ENCODE peak calls at places on chromosome 19, in ten cellular contexts. A, O, N, X, L, Y, D, I, F and R are unnamed samples.
A peak's percentile ranks its signal among the peaks of the same experiment; 100 is the strongest.

GRCh38 chr19:31135841-31136240 is 213.4 kb downstream of the TSHZ3 start:
- DNase-seq in A (no peak), O (no peak), N (no peak), X (no peak), L (no peak), Y (no peak), D (no peak), I (no peak), F (no peak), R (no peak)

GRCh38 chr19:52660981-52661380 is 22.8 kb upstream of the ZNF83 start:
- DNase-seq in A (no peak), O (no peak), N (no peak), X (no peak), L (no peak), Y (no peak), D (no peak), I (peak; percentile 35), F (no peak), R (no peak)

GRCh38 chr19:51296331-51297093 is 14.9 kb upstream of the IGLON5 start:
- DNase-seq in A (no peak), O (no peak), N (no peak), X (no peak), L (no peak), Y (no peak), D (no peak), I (no peak), F (no peak), R (no peak)

GRCh38 chr19:32091196-32091595 is 254.2 kb upstream of the ZNF507 start:
- DNase-seq in A (no peak), O (no peak), N (no peak), X (no peak), L (no peak), Y (no peak), D (no peak), I (peak; percentile 33), F (no peak), R (no peak)

GRCh38 chr19:33396701-33397535 is 23.4 kb downstream of the CEBPG start:
- DNase-seq in A (no peak), O (no peak), N (no peak), X (no peak), L (no peak), Y (no peak), D (no peak), I (peak; percentile 58), F (no peak), R (no peak)

GRCh38 chr19:39356647-39357046 is 14.4 kb downstream of the SAMD4B start:
- DNase-seq in A (no peak), O (no peak), N (no peak), X (no peak), L (no peak), Y (no peak), D (no peak), I (no peak), F (no peak), R (no peak)

GRCh38 chr19:50694815-50695145 is 24.8 kb downstream of the SHANK1 start:
- DNase-seq in A (no peak), O (no peak), N (no peak), X (no peak), L (no peak), Y (no peak), D (no peak), I (no peak), F (no peak), R (no peak)

GRCh38 chr19:46410205-46411087 is 2.9 kb downstream of the CCDC8 start:
- DNase-seq in A (no peak), O (no peak), N (no peak), X (no peak), L (no peak), Y (no peak), D (no peak), I (no peak), F (no peak), R (no peak)

GRCh38 chr19:10981496-10981895 is 20.7 kb downstream of the SMARCA4 start:
- DNase-seq in A (no peak), O (no peak), N (no peak), X (peak; percentile 41), L (no peak), Y (no peak), D (no peak), I (peak; percentile 49), F (no peak), R (no peak)

GRCh38 chr19:8585894-8586750 is 8.9 kb upstream of the MYO1F start:
- DNase-seq in A (peak; percentile 78), O (peak; percentile 49), N (peak; percentile 73), X (no peak), L (no peak), Y (no peak), D (peak; percentile 44), I (peak; percentile 68), F (no peak), R (no peak)

GRCh38 chr19:18922228-18922985 is 2.9 kb downstream of the DDX49 start:
- DNase-seq in A (no peak), O (no peak), N (no peak), X (no peak), L (no peak), Y (no peak), D (no peak), I (no peak), F (no peak), R (no peak)

GRCh38 chr19:47848871-47849473 is 10.1 kb upstream of the TPRX2 start:
- DNase-seq in A (peak; percentile 46), O (no peak), N (peak; percentile 63), X (no peak), L (no peak), Y (no peak), D (peak; percentile 10), I (peak; percentile 65), F (no peak), R (no peak)

GRCh38 chr19:14718522-14719113 is 28.8 kb downstream of the ZNF333 start:
- DNase-seq in A (no peak), O (no peak), N (no peak), X (no peak), L (no peak), Y (no peak), D (no peak), I (no peak), F (no peak), R (no peak)

GRCh38 chr19:38831142-38831605 is 420 bp downstream of the ECH1 start:
- DNase-seq in A (peak; percentile 75), O (no peak), N (peak; percentile 55), X (peak; percentile 82), L (no peak), Y (no peak), D (peak; percentile 35), I (peak; percentile 87), F (peak; percentile 93), R (no peak)

GRCh38 chr19:47107953-47108746 is 5.4 kb downstream of the ZC3H4 start:
- DNase-seq in A (no peak), O (no peak), N (no peak), X (no peak), L (no peak), Y (no peak), D (no peak), I (no peak), F (no peak), R (no peak)

GRCh38 chr19:8095354-8095886 is 42.9 kb downstream of the CCL25 start:
- DNase-seq in A (no peak), O (no peak), N (no peak), X (no peak), L (no peak), Y (no peak), D (no peak), I (no peak), F (no peak), R (no peak)

GRCh38 chr19:17246681-17247425 is 1.1 kb upstream of the NR2F6 start:
- DNase-seq in A (no peak), O (no peak), N (no peak), X (no peak), L (no peak), Y (no peak), D (no peak), I (peak; percentile 61), F (no peak), R (no peak)

GRCh38 chr19:4589579-4590410 is 30.3 kb upstream of the SEMA6B start:
- DNase-seq in A (peak; percentile 44), O (no peak), N (peak; percentile 37), X (no peak), L (no peak), Y (no peak), D (no peak), I (no peak), F (no peak), R (no peak)

GRCh38 chr19:54316746-54317107 is 3.8 kb upstream of the LILRA5 start:
- DNase-seq in A (no peak), O (no peak), N (no peak), X (no peak), L (no peak), Y (no peak), D (no peak), I (peak; percentile 52), F (no peak), R (no peak)

GRCh38 chr19:35166100-35167063 is 11.8 kb downstream of the FXYD5 start:
- DNase-seq in A (no peak), O (no peak), N (peak; percentile 42), X (no peak), L (no peak), Y (no peak), D (no peak), I (no peak), F (no peak), R (no peak)

GRCh38 chr19:48500830-48501445 is 10.7 kb downstream of the LMTK3 start:
- DNase-seq in A (peak; percentile 38), O (no peak), N (no peak), X (no peak), L (no peak), Y (no peak), D (no peak), I (no peak), F (no peak), R (no peak)

GRCh38 chr19:53549354-53549753 is 11.4 kb downstream of the ZNF331 start:
- DNase-seq in A (no peak), O (no peak), N (no peak), X (no peak), L (no peak), Y (no peak), D (no peak), I (no peak), F (no peak), R (no peak)

GRCh38 chr19:6717036-6717435 is 3.4 kb downstream of the C3 start:
- DNase-seq in A (no peak), O (no peak), N (no peak), X (no peak), L (no peak), Y (no peak), D (no peak), I (no peak), F (no peak), R (no peak)

GRCh38 chr19:38122402-38123093 is 101.5 kb downstream of the DPF1 start:
- DNase-seq in A (no peak), O (no peak), N (no peak), X (no peak), L (no peak), Y (no peak), D (no peak), I (no peak), F (no peak), R (no peak)

GRCh38 chr19:29858000-29858596 is 46.3 kb downstream of the CCNE1 start:
- DNase-seq in A (peak; percentile 62), O (no peak), N (peak; percentile 55), X (no peak), L (no peak), Y (no peak), D (peak; percentile 27), I (peak; percentile 52), F (no peak), R (no peak)

GRCh38 chr19:27972291-27973040 is 1240.5 kb downstream of the UQCRFS1 start:
- DNase-seq in A (no peak), O (no peak), N (no peak), X (no peak), L (no peak), Y (no peak), D (no peak), I (peak; percentile 87), F (peak; percentile 17), R (no peak)

GRCh38 chr19:30864460-30865215 is 484.6 kb downstream of the TSHZ3 start:
- DNase-seq in A (no peak), O (no peak), N (no peak), X (no peak), L (no peak), Y (no peak), D (no peak), I (no peak), F (no peak), R (no peak)

GRCh38 chr19:17338440-17339078 is 1.2 kb downstream of the GTPBP3 start:
- DNase-seq in A (no peak), O (no peak), N (no peak), X (no peak), L (no peak), Y (no peak), D (no peak), I (no peak), F (no peak), R (no peak)